ENCODE peak calls at places on chromosome 10, in six cellular contexts. T, J, I, P, X and H are unnamed samples.

GRCh38 chr10:78717200-78717599 is 351.6 kb upstream of the ZMIZ1 start:
- DNase-seq in T (no peak), I (no peak), J (no peak), P (peak), X (no peak), H (no peak)

GRCh38 chr10:33132626-33133025 is 174.6 kb upstream of the ITGB1 start:
- DNase-seq in T (no peak), X (peak), I (no peak), P (no peak), J (no peak), H (no peak)

GRCh38 chr10:31004611-31005193 is 27.0 kb downstream of the ZNF438 start:
- DNase-seq in I (no peak), T (no peak), P (peak), J (no peak), X (peak), H (no peak)

GRCh38 chr10:132336064-132336746 is 4.2 kb downstream of the LRRC27 start:
- DNase-seq in T (no peak), X (no peak), J (no peak), P (no peak), I (no peak), H (no peak)

GRCh38 chr10:101974091-101974799 is 81.7 kb downstream of the ARMH3 start:
- DNase-seq in X (no peak), I (no peak), T (no peak), J (no peak), P (no peak), H (peak)

GRCh38 chr10:271201-271600 is 135.9 kb downstream of the ZMYND11 start:
- DNase-seq in J (no peak), T (no peak), X (no peak), P (no peak), I (no peak), H (no peak)

GRCh38 chr10:73931767-73932624 is 21.1 kb downstream of the PLAU start:
- DNase-seq in J (no peak), X (peak), T (peak), P (no peak), I (peak), H (no peak)

GRCh38 chr10:96606216-96606615 is 19.4 kb upstream of the TM9SF3 start:
- DNase-seq in P (no peak), T (no peak), I (no peak), J (no peak), X (no peak), H (no peak)

GRCh38 chr10:21195149-21195731 is 298.1 kb upstream of the NEBL start:
- DNase-seq in X (no peak), J (peak), I (no peak), T (no peak), P (no peak), H (peak)

GRCh38 chr10:71753091-71753959 is 20.0 kb downstream of the VSIR start:
- DNase-seq in J (no peak), X (no peak), P (no peak), I (no peak), T (no peak), H (no peak)

GRCh38 chr10:77319557-77319956 is 318.1 kb downstream of the KCNMA1 start:
- DNase-seq in T (no peak), J (no peak), X (no peak), P (no peak), I (no peak), H (no peak)

GRCh38 chr10:43980313-43980712 is 331.6 kb upstream of the ZNF32 start:
- DNase-seq in P (no peak), I (no peak), J (no peak), T (no peak), X (no peak), H (no peak)

GRCh38 chr10:132419631-132420468 is 22.9 kb downstream of the PWWP2B start:
- DNase-seq in P (no peak), X (no peak), T (no peak), J (no peak), I (peak), H (no peak)

GRCh38 chr10:110556993-110557601 is 10.4 kb upstream of the SMC3 start:
- DNase-seq in I (peak), T (peak), J (peak), X (peak), P (no peak), H (peak)

GRCh38 chr10:97297556-97298222 is 5.3 kb upstream of the ARHGAP19 start:
- DNase-seq in T (no peak), I (no peak), P (no peak), X (no peak), J (no peak), H (no peak)

GRCh38 chr10:14093735-14094484 is 236.8 kb downstream of the FRMD4A start:
- DNase-seq in T (no peak), X (no peak), I (no peak), J (peak), P (peak), H (peak)

GRCh38 chr10:60937022-60937421 is 7.0 kb downstream of the RHOBTB1 start:
- DNase-seq in I (no peak), P (no peak), J (no peak), T (no peak), X (no peak), H (no peak)